ENCODE peak calls at places on chromosome 21, in ten cellular contexts. X is kidney, H is prostate gland, I is foreskin keratinocyte, P is tibial artery, G is A549, N is suprapubic skin, V is transverse colon, B is left ventricle myocardium inferior, C is testis. A is an unnamed sample. For H3K4me1, the result is how much of the 10 kb centered on the place peaks cover.

GRCh38 chr21:36321325-36322082 is 1.5 kb downstream of the MORC3 start:
- DNase-seq in C (peak), I (no peak), N (no peak), V (no peak), X (no peak), B (no peak), H (peak), G (no peak), P (no peak), A (peak)

GRCh38 chr21:17231771-17232170 is 281.1 kb upstream of the CXADR start:
- DNase-seq in P (no peak), G (no peak), V (no peak), X (no peak), B (no peak), N (no peak), I (no peak), C (peak), H (no peak), A (no peak)

GRCh38 chr21:17613242-17613676 is 558 bp upstream of the BTG3 start:
- DNase-seq in V (peak), C (peak), H (peak), G (peak), N (no peak), X (peak), I (no peak), B (no peak), P (peak), A (peak)

GRCh38 chr21:17921579-17922530 is 102.7 kb upstream of the C21orf91 start:
- DNase-seq in I (peak), G (no peak), P (no peak), V (no peak), X (no peak), B (no peak), N (no peak), H (peak), C (peak), A (no peak)

GRCh38 chr21:41680444-41681335 is 86.2 kb downstream of the RIPK4 start:
- DNase-seq in N (no peak), X (no peak), I (no peak), B (no peak), V (no peak), G (peak), C (no peak), P (peak), H (no peak), A (no peak)

GRCh38 chr21:42105916-42106315 is 34.8 kb downstream of the UMODL1 start:
- DNase-seq in N (no peak), I (no peak), C (no peak), H (no peak), B (no peak), P (no peak), X (peak), V (no peak), G (no peak), A (no peak)

GRCh38 chr21:46661627-46662366 is 26.3 kb downstream of the PRMT2 start:
- DNase-seq in V (no peak), P (no peak), N (no peak), C (no peak), X (peak), H (no peak), B (no peak), G (no peak), I (no peak), A (no peak)

GRCh38 chr21:37503848-37504467 is 137.4 kb downstream of the DYRK1A start:
- DNase-seq in P (no peak), G (no peak), X (no peak), N (no peak), I (no peak), H (no peak), C (no peak), V (no peak), B (no peak), A (no peak)

GRCh38 chr21:31660134-31660565 is 657 bp downstream of the SOD1 start:
- DNase-seq in G (no peak), X (peak), N (peak), I (no peak), C (peak), V (peak), H (peak), B (no peak), P (no peak), A (no peak)

GRCh38 chr21:41953249-41953830 is 478 bp downstream of the C2CD2 start:
- DNase-seq in V (peak), N (no peak), G (no peak), B (peak), I (no peak), C (no peak), X (peak), H (no peak), P (no peak), A (no peak)

GRCh38 chr21:14321042-14321441 is 61.9 kb downstream of the HSPA13 start:
- DNase-seq in I (peak), V (no peak), B (no peak), P (no peak), N (no peak), H (no peak), X (no peak), G (no peak), C (no peak), A (no peak)

GRCh38 chr21:15293251-15293650 is 228.5 kb upstream of the NRIP1 start:
- DNase-seq in H (no peak), C (no peak), B (no peak), I (peak), X (no peak), P (no peak), N (no peak), G (peak), V (no peak), A (peak)

GRCh38 chr21:29376556-29376955 is 77.8 kb downstream of the BACH1 start:
- DNase-seq in X (no peak), H (no peak), N (no peak), V (peak), C (peak), G (peak), P (no peak), I (no peak), B (no peak), A (peak)

GRCh38 chr21:41256771-41257702 is 59.6 kb upstream of the FAM3B start:
- DNase-seq in G (no peak), C (no peak), X (no peak), H (no peak), B (no peak), P (no peak), I (no peak), N (no peak), V (no peak), A (no peak)

GRCh38 chr21:20902998-20903397 is 95.2 kb upstream of the NCAM2 start:
- DNase-seq in C (no peak), I (no peak), G (no peak), B (no peak), P (no peak), X (no peak), V (no peak), H (no peak), N (no peak), A (no peak)

GRCh38 chr21:45093064-45093532 is 18.7 kb downstream of the ADARB1 start:
- DNase-seq in X (peak), I (no peak), N (no peak), C (no peak), B (peak), V (no peak), H (no peak), G (no peak), P (no peak), A (peak)

GRCh38 chr21:45096216-45096615 is 21.8 kb downstream of the ADARB1 start:
- DNase-seq in P (no peak), B (no peak), V (no peak), N (no peak), X (no peak), G (no peak), C (no peak), H (no peak), I (no peak), A (no peak)

GRCh38 chr21:45091540-45092322 is 17.4 kb downstream of the ADARB1 start:
- DNase-seq in I (no peak), N (no peak), H (no peak), G (no peak), B (no peak), P (no peak), X (no peak), V (no peak), C (no peak), A (no peak)

GRCh38 chr21:45095505-45095904 is 21.1 kb downstream of the ADARB1 start:
- DNase-seq in B (no peak), G (no peak), P (no peak), V (no peak), I (no peak), X (no peak), H (no peak), N (no peak), C (no peak), A (no peak)

DNA sequence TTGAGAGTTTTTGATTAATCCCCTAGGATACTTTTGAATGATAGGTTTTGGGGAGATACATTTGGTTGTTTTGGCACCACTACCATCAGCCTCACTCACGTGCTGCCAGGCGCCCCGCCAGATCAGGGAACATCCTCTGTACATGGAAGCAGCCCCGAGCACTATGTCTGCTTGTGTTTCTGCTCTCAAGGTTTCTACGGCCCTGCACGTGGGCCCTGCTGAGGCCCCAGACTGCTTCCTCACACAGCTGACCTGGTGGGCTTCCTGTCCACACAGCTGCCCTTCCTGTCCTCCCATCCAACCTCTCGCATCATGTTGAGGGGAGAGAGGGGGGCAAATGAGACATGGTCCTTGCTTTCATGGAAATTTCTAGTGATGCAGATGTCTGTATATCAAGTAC is 20.0 kb downstream of the ADARB1 start:
- DNase-seq in P (no peak), G (no peak), B (no peak), H (no peak), X (peak), V (no peak), I (no peak), N (no peak), C (no peak), A (peak)
- H3K4me1 ChIP-seq in P (under half), G (under half), B (half or more), H (under half), X (under half), V (under half), I (under half), N (under half), C (under half), A (under half)

GRCh38 chr21:38716088-38716487 is 89.6 kb upstream of the ETS2 start:
- DNase-seq in G (no peak), X (no peak), B (no peak), C (no peak), P (no peak), N (no peak), V (no peak), I (no peak), H (no peak), A (no peak)

GRCh38 chr21:38714998-38715397 is 90.7 kb upstream of the ETS2 start:
- DNase-seq in I (peak), H (no peak), X (no peak), N (no peak), C (no peak), B (no peak), V (no peak), G (no peak), P (no peak), A (no peak)

GRCh38 chr21:38716942-38717341 is 88.8 kb upstream of the ETS2 start:
- DNase-seq in P (no peak), V (no peak), I (no peak), B (no peak), H (no peak), N (no peak), C (no peak), X (no peak), G (no peak), A (no peak)

DNA sequence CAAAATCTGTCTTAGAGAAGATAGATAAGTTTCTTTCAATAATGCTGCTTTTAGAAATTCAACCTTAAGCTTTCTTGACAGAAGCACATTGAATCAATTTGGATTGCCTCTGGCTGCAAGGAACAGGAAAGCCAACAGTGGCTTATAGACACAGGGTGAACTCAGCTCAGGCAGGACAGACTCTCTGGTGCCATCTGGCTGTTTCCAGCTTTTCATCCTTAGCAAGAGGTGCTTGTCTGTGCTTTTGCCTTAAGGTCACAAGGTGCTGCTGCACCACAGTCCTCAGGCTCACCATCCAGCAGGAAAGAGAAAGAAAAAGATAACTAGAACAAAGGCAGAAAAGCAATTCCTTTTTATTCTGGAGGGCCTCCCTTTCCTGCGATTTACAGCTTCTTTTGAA is 93.7 kb upstream of the ETS2 start:
- DNase-seq in N (no peak), B (no peak), P (peak), I (no peak), G (peak), X (no peak), C (peak), V (peak), H (peak), A (no peak)
- TF ChIP-seq CTCF in N (no peak), B (peak), P (peak), I (peak), G (peak), X (no peak), C (peak), V (peak), H (peak), A (no peak)

DNA sequence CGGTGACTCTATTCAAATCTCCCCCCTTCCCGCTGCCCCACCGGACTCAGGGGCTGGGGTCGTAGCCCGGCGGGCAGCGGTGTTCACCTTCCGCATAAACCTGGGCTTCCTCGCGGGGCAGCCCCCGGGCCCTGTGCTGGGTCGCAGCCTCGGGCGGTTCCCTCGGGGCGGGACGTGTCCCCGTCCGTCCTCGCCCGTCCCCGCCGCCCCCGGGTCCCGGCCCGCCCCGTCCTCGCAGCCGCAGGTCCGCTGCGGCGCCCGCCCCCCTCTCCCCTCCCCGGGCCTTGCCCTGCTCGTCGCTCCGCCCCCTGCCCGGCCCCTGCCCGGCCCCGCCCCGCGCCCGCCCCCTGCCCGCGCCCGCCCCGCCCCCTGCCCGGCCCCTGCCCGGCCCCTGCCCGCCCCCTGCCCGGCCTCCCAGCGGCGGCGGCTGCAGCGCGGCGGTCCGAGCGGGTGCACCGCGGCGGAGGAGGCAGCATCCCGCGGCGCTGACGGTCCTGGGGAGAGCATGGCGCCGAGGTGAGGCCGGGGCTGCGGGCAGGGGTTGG is at the start of gene COL18A1:
- DNase-seq in C (peak), P (peak), H (peak), B (peak), I (no peak), X (peak), G (peak), N (no peak), V (peak), A (peak)
- H3K27ac ChIP-seq in C (peak), P (peak), H (peak), B (peak), I (no peak), X (peak), G (peak), N (peak), V (peak), A (peak)

DNA sequence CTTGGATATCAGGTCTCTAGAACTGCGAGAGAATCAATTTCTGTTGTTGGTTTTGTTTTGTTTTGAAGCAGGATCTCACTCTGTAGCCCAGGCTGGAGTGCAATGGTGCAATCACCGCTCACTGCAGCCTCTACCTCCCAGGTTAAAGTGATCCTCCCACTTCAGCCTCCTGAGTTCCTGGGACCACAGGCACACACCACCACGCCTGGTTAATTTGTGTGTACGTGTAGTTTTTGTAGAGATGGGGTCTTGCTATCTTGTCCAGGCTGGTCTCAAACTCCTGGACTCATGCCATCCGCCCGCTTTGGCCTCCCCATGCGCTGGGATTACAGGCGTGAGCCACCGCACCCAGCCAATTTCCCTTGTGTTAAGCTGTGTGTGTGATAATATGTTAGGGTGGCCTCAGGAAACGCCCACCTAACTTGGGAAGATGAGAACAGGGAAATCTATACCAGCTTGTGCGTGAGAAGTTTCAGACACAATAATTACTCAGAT is 109.6 kb downstream of the SIK1 start:
- DNase-seq in N (no peak), C (no peak), P (no peak), V (no peak), B (no peak), I (no peak), H (no peak), G (no peak), X (peak), A (no peak)
- H3K4me1 ChIP-seq in N (under half), C (under half), P (under half), V (under half), B (under half), I (under half), H (under half), G (under half), X (under half), A (under half)

DNA sequence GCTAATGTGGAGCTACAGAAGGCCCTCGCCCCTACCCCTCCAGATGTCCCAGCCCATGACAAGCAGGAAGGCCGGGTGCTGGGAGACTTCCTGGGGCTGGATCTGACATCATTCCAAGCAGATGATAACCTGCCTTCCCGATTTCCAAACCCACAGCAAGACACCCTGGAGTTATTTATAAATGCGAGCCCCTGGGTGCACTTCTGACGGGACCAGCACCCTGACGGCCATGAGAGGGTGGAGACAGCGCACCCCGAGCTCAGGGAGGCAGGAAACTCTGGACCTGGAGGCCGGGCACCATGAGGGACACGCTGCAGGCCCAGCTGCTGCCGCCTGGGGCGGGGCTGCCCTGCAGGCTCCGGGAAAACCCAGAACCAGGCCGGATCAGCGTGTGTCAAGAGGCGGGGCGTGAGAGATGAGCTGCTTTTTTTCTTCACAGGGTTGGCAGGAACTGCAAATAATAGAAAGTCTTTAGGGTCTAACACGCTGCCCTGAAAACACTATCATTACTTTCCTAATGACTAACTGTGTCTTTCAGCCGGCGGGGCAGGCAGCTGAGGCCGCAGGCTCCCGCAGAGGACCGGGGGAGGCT is 2.5 kb upstream of the PCBP3 start:
- DNase-seq in C (no peak), P (no peak), X (peak), B (no peak), G (peak), N (no peak), V (peak), I (peak), H (no peak), A (peak)
- TF ChIP-seq CTCF in C (no peak), P (no peak), X (no peak), B (no peak), G (no peak), N (no peak), V (no peak), I (peak), H (no peak), A (no peak)

GRCh38 chr21:33441489-33442477 is 38.0 kb downstream of the TMEM50B start:
- DNase-seq in I (peak), H (no peak), C (no peak), B (peak), V (peak), G (peak), N (no peak), X (no peak), P (peak), A (peak)
- H3K27ac ChIP-seq in I (peak), H (no peak), C (no peak), B (peak), V (peak), G (peak), N (peak), X (peak), P (peak), A (no peak)

GRCh38 chr21:35006771-35007170 is 42.3 kb downstream of the RUNX1 start:
- DNase-seq in P (no peak), C (no peak), I (no peak), G (no peak), V (no peak), X (no peak), N (no peak), H (no peak), B (no peak), A (no peak)
- H3K4me1 ChIP-seq in P (under half), C (under half), I (under half), G (under half), V (under half), X (under half), N (under half), H (under half), B (under half), A (under half)

DNA sequence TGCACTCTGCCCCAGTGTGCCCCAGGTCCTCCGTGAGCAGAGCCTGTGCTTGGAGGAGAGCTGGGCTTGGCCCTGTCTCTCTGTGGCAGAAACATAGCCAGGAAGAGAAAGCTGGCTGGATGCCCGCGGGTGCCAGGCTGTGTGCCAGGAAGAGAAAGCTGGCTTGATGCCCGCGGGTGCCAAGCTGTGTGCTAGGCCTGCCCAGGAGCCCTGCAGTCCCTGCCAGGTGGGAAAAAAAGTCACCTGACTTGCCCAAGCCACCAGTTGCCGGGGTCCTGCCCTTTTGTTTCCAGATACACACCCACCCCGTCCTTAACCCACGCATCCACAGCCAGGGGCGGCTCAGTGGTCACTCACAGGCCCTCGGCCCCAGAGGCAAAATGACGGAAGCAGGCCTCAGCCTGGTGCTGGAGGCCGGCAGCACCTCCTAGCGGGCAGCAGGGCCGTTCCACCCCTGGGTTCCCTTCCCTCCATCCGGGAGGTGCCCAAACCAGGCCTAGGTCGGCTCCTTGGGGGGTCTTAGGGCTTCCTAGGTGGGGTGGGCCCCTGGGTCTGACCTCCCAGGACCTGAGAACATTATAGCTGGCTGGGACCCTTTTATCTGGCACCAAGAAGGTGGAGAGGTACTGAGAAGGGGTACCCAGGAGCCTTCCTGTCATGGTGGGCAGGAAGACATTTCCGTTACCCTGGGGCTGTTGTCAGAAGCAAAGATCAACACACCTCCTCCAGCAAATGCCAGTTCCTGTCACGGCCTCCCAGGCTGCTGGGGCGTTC is 9.1 kb downstream of the ITGB2 start:
- DNase-seq in N (no peak), C (peak), B (peak), V (peak), H (peak), P (peak), G (peak), I (no peak), X (peak), A (peak)
- TF ChIP-seq CTCF in N (peak), C (no peak), B (peak), V (peak), H (peak), P (peak), G (peak), I (peak), X (peak), A (no peak)

A was measured in adrenal gland.